ENCODE peak calls at places on chromosome 15, in ten cellular contexts. C, I, K, L, D, Q, O, M, P and Y are unnamed samples.

GRCh38 chr15:67116742-67117141 is 51.3 kb downstream of the SMAD3 start:
- DNase-seq in C (no peak), M (no peak), P (peak), D (no peak), O (no peak), I (no peak), L (no peak), Q (no peak), K (no peak), Y (no peak)

GRCh38 chr15:60370804-60371700 is 26.7 kb downstream of the ANXA2 start:
- DNase-seq in I (no peak), D (peak), L (no peak), C (peak), M (no peak), O (peak), Q (peak), P (peak), K (no peak), Y (no peak)

GRCh38 chr15:49622561-49622960 is 1.7 kb downstream of the DTWD1 start:
- DNase-seq in O (no peak), K (no peak), Q (no peak), I (no peak), C (no peak), M (no peak), D (no peak), L (no peak), P (no peak), Y (no peak)

GRCh38 chr15:35519536-35520149 is 26.3 kb downstream of the DPH6 start:
- DNase-seq in M (no peak), P (peak), C (peak), Q (no peak), K (no peak), O (peak), D (peak), I (peak), L (no peak), Y (peak)

GRCh38 chr15:50137330-50137761 is 18.3 kb upstream of the ATP8B4 start:
- DNase-seq in D (peak), L (no peak), K (peak), O (peak), I (no peak), Q (no peak), M (no peak), P (peak), C (peak), Y (no peak)

GRCh38 chr15:51576911-51577500 is 45.6 kb downstream of the DMXL2 start:
- DNase-seq in D (no peak), K (no peak), Q (no peak), P (peak), I (no peak), M (no peak), L (no peak), O (peak), C (no peak), Y (no peak)

GRCh38 chr15:88015228-88015860 is 241.2 kb downstream of the NTRK3 start:
- DNase-seq in O (no peak), C (no peak), Q (no peak), I (no peak), L (no peak), M (no peak), P (no peak), K (no peak), D (no peak), Y (no peak)

GRCh38 chr15:99605490-99605931 is 39.7 kb downstream of the MEF2A start:
- DNase-seq in P (peak), D (no peak), I (no peak), C (no peak), O (peak), L (no peak), M (no peak), K (peak), Q (no peak), Y (no peak)

GRCh38 chr15:99320374-99321215 is 69.3 kb downstream of the LRRC28 start:
- DNase-seq in C (no peak), Q (no peak), M (no peak), K (no peak), L (no peak), I (no peak), O (peak), D (no peak), P (peak), Y (no peak)

GRCh38 chr15:37035349-37035748 is 65.0 kb downstream of the MEIS2 start:
- DNase-seq in L (no peak), K (no peak), Q (no peak), P (peak), D (no peak), C (no peak), I (no peak), M (no peak), O (no peak), Y (no peak)

GRCh38 chr15:74964794-74965193 is 8.2 kb upstream of the RPP25 start:
- DNase-seq in C (no peak), I (no peak), D (peak), M (no peak), P (peak), O (no peak), L (no peak), K (no peak), Q (no peak), Y (no peak)

GRCh38 chr15:59991919-59992318 is 12.2 kb upstream of the FOXB1 start:
- DNase-seq in M (no peak), D (no peak), C (no peak), O (no peak), L (no peak), K (no peak), P (no peak), I (no peak), Q (no peak), Y (no peak)

GRCh38 chr15:38861108-38861507 is 296.5 kb upstream of the RASGRP1 start:
- DNase-seq in Q (no peak), C (no peak), K (no peak), L (no peak), D (no peak), P (no peak), O (no peak), I (no peak), M (no peak), Y (no peak)

GRCh38 chr15:81914734-81915234 is 131.0 kb downstream of the MEX3B start:
- DNase-seq in Q (no peak), L (no peak), K (no peak), C (no peak), I (no peak), M (no peak), D (no peak), O (no peak), P (no peak), Y (no peak)

GRCh38 chr15:60390931-60391501 is 6.8 kb downstream of the ANXA2 start:
- DNase-seq in O (peak), C (no peak), Q (peak), M (no peak), P (peak), D (peak), K (peak), I (peak), L (no peak), Y (no peak)

GRCh38 chr15:87724330-87724729 is 532.2 kb downstream of the NTRK3 start:
- DNase-seq in L (no peak), I (no peak), M (no peak), C (no peak), O (no peak), K (no peak), P (no peak), D (no peak), Q (no peak), Y (no peak)

GRCh38 chr15:60116456-60117089 is 112.5 kb downstream of the FOXB1 start:
- DNase-seq in D (no peak), K (no peak), L (no peak), O (no peak), I (no peak), C (no peak), Q (no peak), P (no peak), M (no peak), Y (no peak)

GRCh38 chr15:29132786-29133185 is 136.8 kb downstream of the NSMCE3 start:
- DNase-seq in C (no peak), M (no peak), L (peak), Q (no peak), D (no peak), O (no peak), I (no peak), K (no peak), P (no peak), Y (no peak)

GRCh38 chr15:98727115-98728040 is 79.0 kb downstream of the IGF1R start:
- DNase-seq in L (peak), M (peak), C (peak), D (peak), I (peak), O (peak), Q (peak), K (peak), P (peak), Y (no peak)

GRCh38 chr15:81256916-81257315 is 60.2 kb downstream of the IL16 start:
- DNase-seq in Q (no peak), O (peak), K (no peak), C (no peak), L (no peak), I (no peak), D (peak), M (no peak), P (peak), Y (no peak)

GRCh38 chr15:69478259-69478687 is 25.7 kb downstream of the RPLP1 start:
- DNase-seq in C (no peak), M (no peak), O (peak), P (peak), D (peak), I (peak), Q (peak), K (no peak), L (peak), Y (peak)

GRCh38 chr15:50880221-50880620 is 28.3 kb upstream of the AP4E1 start:
- DNase-seq in I (no peak), K (no peak), M (no peak), P (no peak), C (no peak), O (no peak), Q (no peak), L (no peak), D (no peak), Y (no peak)

GRCh38 chr15:51908312-51908711 is 63.3 kb downstream of the LEO1 start:
- DNase-seq in P (peak), Q (no peak), D (peak), O (no peak), M (no peak), I (no peak), C (no peak), L (no peak), K (no peak), Y (no peak)

GRCh38 chr15:98444067-98444600 is 204.2 kb upstream of the IGF1R start:
- DNase-seq in P (no peak), D (no peak), M (no peak), K (no peak), C (no peak), O (no peak), Q (no peak), I (no peak), L (no peak), Y (no peak)

GRCh38 chr15:67564590-67565345 is 22.3 kb downstream of the MAP2K5 start:
- DNase-seq in I (no peak), Q (no peak), L (no peak), D (no peak), O (no peak), K (no peak), C (no peak), P (no peak), M (no peak), Y (no peak)

GRCh38 chr15:88487176-88487795 is 19.8 kb downstream of the MRPS11 start:
- DNase-seq in L (no peak), M (no peak), I (no peak), C (no peak), Q (no peak), O (no peak), P (peak), K (no peak), D (no peak), Y (no peak)

GRCh38 chr15:42279234-42279723 is 6.0 kb upstream of the TMEM87A start:
- DNase-seq in O (no peak), I (no peak), Q (no peak), P (no peak), K (no peak), C (no peak), M (no peak), L (no peak), D (no peak), Y (no peak)

GRCh38 chr15:74315626-74316025 is 51.8 kb downstream of the CYP11A1 start:
- DNase-seq in C (no peak), M (peak), L (no peak), I (no peak), D (no peak), Q (no peak), P (no peak), O (no peak), K (no peak), Y (no peak)

GRCh38 chr15:41501961-41502786 is 8.5 kb downstream of the ITPKA start:
- DNase-seq in L (peak), P (no peak), O (no peak), M (peak), K (no peak), I (no peak), C (no peak), Q (no peak), D (no peak), Y (no peak)

GRCh38 chr15:54101664-54102270 is 123.5 kb downstream of the UNC13C start:
- DNase-seq in D (no peak), O (no peak), P (no peak), K (no peak), L (no peak), Q (no peak), I (no peak), M (no peak), C (no peak), Y (no peak)

GRCh38 chr15:75355369-75355768 is 8.5 kb downstream of the NEIL1 start:
- DNase-seq in L (no peak), D (no peak), O (no peak), P (no peak), C (no peak), I (no peak), M (no peak), Q (no peak), K (no peak), Y (no peak)

GRCh38 chr15:59437777-59438574 is at the start of gene FAM81A:
- DNase-seq in M (peak), O (peak), K (no peak), C (no peak), D (peak), P (peak), L (peak), Q (peak), I (peak), Y (peak)

GRCh38 chr15:85730001-85730820 is 64.5 kb downstream of the KLHL25 start:
- DNase-seq in Q (no peak), P (peak), K (peak), I (peak), C (peak), D (peak), M (no peak), O (peak), L (no peak), Y (peak)

DNA sequence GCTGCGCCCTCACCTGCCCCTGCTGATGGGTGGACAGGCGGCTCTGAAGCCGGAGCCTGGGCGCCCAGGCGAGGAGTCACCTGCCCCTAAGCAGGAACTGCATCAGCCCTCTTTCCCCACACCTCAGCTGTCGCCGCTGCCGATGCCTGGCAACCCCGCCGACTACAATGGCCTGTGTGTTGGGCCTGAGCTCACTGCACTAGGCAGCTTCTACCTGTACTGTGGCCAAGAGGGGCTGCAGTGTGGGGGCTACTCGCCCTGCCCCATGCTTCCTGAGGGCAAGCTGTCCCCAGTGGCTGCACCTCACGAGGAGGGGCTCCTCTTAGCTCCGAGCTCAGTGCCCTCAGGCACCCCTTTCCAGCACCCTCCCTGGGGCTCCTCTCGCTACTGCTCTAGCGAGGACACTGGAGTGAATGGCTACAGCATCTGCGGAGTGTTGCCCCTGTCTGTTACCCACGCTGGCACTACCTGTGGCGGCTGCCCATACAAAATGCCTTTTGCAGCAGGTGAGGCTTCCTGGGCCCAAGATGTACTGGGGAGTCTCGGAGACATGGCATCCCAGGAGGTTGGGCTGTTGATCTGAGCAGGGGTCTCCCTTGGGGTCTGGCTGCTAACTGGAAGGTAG is 11.3 kb upstream of the CHST14 start:
- DNase-seq in I (no peak), C (no peak), K (no peak), O (no peak), M (no peak), P (no peak), L (peak), Q (no peak), D (no peak), Y (no peak)
- H3K27ac ChIP-seq in I (no peak), C (no peak), K (no peak), O (peak), M (no peak), P (no peak), L (no peak), Q (no peak), D (no peak), Y (no peak)

GRCh38 chr15:90883971-90884718 is at the start of gene FES:
- DNase-seq in C (no peak), D (no peak), Q (peak), I (peak), M (peak), O (no peak), K (no peak), P (no peak), L (peak), Y (no peak)

GRCh38 chr15:90885432-90886290 is 1.4 kb downstream of the FES start:
- DNase-seq in P (peak), D (peak), Q (peak), L (peak), C (peak), I (peak), O (peak), M (peak), K (no peak), Y (peak)

GRCh38 chr15:90887037-90887481 is 2.8 kb downstream of the FES start:
- DNase-seq in P (no peak), D (no peak), L (no peak), M (no peak), O (no peak), C (no peak), K (no peak), I (no peak), Q (no peak), Y (no peak)

GRCh38 chr15:90884719-90885431 is 571 bp downstream of the FES start:
- DNase-seq in D (no peak), I (no peak), O (no peak), C (no peak), P (no peak), Q (no peak), K (no peak), L (no peak), M (no peak), Y (no peak)

DNA sequence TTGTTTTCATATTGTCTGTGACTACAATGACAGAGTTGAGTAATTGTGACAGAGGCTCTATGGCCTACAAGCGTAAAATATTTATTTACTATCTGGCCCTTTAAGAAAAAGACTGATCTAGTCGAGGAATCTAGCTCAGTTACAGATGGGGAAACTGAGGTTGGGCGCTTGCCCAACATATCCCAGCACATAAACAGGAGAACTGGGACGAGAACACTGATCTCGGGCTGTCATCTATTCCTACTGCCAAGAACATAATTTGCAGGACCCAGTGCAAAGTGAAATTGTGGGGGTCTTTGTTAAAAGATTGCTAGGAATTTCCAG is 1.9 kb downstream of the FES start:
- DNase-seq in M (no peak), L (no peak), P (no peak), I (no peak), Q (no peak), C (no peak), O (no peak), D (no peak), K (no peak), Y (no peak)
- H3K27ac ChIP-seq in M (no peak), L (peak), P (no peak), I (no peak), Q (no peak), C (no peak), O (no peak), D (no peak), K (no peak), Y (no peak)

GRCh38 chr15:77031376-77032050 is 36.6 kb downstream of the PSTPIP1 start:
- DNase-seq in Q (no peak), K (no peak), L (peak), I (no peak), M (peak), D (no peak), O (no peak), P (no peak), C (no peak), Y (peak)
- H3K27ac ChIP-seq in Q (no peak), K (no peak), L (no peak), I (no peak), M (no peak), D (no peak), O (no peak), P (no peak), C (no peak), Y (no peak)

DNA sequence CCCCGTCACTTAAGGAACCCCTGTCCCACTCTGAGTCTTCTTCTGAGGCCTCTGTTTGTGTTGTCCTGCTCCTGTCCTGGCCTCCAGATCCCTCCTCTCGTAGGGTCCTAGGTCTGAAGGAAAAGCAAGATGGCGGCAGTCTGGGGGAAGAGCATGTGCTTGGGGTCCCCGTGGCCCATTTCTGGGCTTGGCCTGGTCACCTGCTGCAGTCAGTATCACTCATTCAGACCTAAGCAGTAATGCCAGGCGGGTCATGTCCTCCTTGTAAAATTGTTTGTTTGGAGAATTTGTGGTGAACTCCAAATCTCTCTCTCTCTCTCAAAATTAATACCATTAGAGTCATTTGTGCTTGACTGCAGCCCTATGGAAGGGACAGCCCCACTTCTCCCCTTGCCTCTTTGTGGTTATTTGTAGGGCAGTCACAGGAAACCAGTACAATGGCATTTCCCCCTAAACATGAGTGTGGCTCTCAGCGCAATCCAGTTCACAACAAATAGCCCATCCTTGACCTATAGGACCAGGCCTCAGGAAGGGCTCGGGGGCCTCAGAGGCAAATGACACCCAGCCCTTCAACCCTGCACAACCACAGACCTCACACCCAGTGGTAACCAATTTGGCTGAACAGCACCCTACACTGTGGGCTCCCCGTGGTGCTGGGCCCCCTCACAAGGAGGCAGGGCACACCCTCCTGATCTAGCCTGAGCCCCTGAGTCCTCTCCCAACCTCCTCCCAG is 173.5 kb downstream of the OR4M2 start:
- DNase-seq in C (no peak), I (no peak), K (no peak), Q (no peak), D (no peak), L (no peak), O (no peak), P (no peak), M (no peak), Y (no peak)
- H3K27ac ChIP-seq in C (no peak), I (no peak), K (no peak), Q (no peak), D (no peak), L (no peak), O (no peak), P (no peak), M (peak), Y (no peak)

GRCh38 chr15:57597431-57597830 is 5.7 kb downstream of the MYZAP start:
- DNase-seq in O (no peak), M (no peak), Q (no peak), P (no peak), K (no peak), C (no peak), L (no peak), I (no peak), D (no peak), Y (no peak)
- H3K27ac ChIP-seq in O (peak), M (no peak), Q (no peak), P (peak), K (no peak), C (no peak), L (peak), I (no peak), D (no peak), Y (no peak)

GRCh38 chr15:100923076-100923475 is 3.9 kb downstream of the LRRK1 start:
- DNase-seq in L (no peak), P (no peak), C (no peak), K (no peak), M (no peak), I (no peak), O (no peak), D (no peak), Q (no peak), Y (no peak)
- H3K27ac ChIP-seq in L (no peak), P (no peak), C (no peak), K (no peak), M (peak), I (no peak), O (peak), D (no peak), Q (no peak), Y (no peak)